ENCODE peak calls at places on chromosomes 7 and 10, in nine cellular contexts. D is activated T-cell treated with anti-CD3 and anti-CD28 coated beads for 1 hour; R is naive thymus-derived CD8-positive, alpha-beta T cell; O is DMS 273 treated with DMSO at 0.1 percent for 48 hours; G is fibroblast of mammary gland; M is psoas muscle; H is upper lobe of right lung; W is stimulated activated CD4-positive, alpha-beta T cell treated with anti-CD3 and anti-CD28 coated beads, Interleukin-15, amount 100 ng/mL, for 24 hours; T is progenitor cell of endocrine pancreas. I is an unnamed sample.

GRCh38 chr10:118259288-118259906 is 82.7 kb downstream of the FAM204A start:
- DNase-seq in D (no peak), R (no peak), O (no peak), G (peak), M (no peak), H (no peak), W (peak), T (peak), I (no peak)

GRCh38 chr7:121343302-121343701 is 14.5 kb downstream of the WNT16 start:
- DNase-seq in D (no peak), R (no peak), O (no peak), G (peak), M (no peak), H (no peak), W (no peak), T (no peak), I (no peak)

GRCh38 chr7:55568613-55569268 is 3.6 kb downstream of the VOPP1 start:
- DNase-seq in D (no peak), R (no peak), O (no peak), G (no peak), M (no peak), H (no peak), W (no peak), T (no peak), I (no peak)

GRCh38 chr7:151839511-151839921 is 37.4 kb downstream of the PRKAG2 start:
- DNase-seq in D (no peak), R (no peak), O (no peak), G (no peak), M (peak), H (no peak), W (no peak), T (no peak), I (no peak)

GRCh38 chr10:67697646-67698245 is 1.8 kb upstream of the CTNNA3 start:
- DNase-seq in D (no peak), R (peak), O (peak), G (peak), M (no peak), H (no peak), W (no peak), T (no peak), I (peak)

GRCh38 chr7:28076421-28077163 is 104.0 kb downstream of the JAZF1 start:
- DNase-seq in D (no peak), R (no peak), O (no peak), G (no peak), M (no peak), H (no peak), W (no peak), T (no peak), I (no peak)

GRCh38 chr7:98107313-98107691 is 640 bp downstream of the LMTK2 start:
- DNase-seq in D (no peak), R (peak), O (no peak), G (peak), M (peak), H (no peak), W (no peak), T (no peak), I (no peak)

GRCh38 chr10:114408112-114408967 is 4.0 kb upstream of the AFAP1L2 start:
- DNase-seq in D (no peak), R (no peak), O (no peak), G (no peak), M (no peak), H (no peak), W (no peak), T (no peak), I (no peak)

GRCh38 chr7:51327287-51327717 is 10.7 kb upstream of the COBL start:
- DNase-seq in D (no peak), R (no peak), O (no peak), G (no peak), M (no peak), H (no peak), W (no peak), T (no peak), I (no peak)

GRCh38 chr10:84177541-84178386 is 4.2 kb downstream of the GPR15LG start:
- DNase-seq in D (peak), R (peak), O (no peak), G (no peak), M (no peak), H (no peak), W (peak), T (no peak), I (no peak)

GRCh38 chr7:82413237-82413636 is 30.3 kb downstream of the CACNA2D1 start:
- DNase-seq in D (no peak), R (no peak), O (no peak), G (no peak), M (no peak), H (no peak), W (no peak), T (no peak), I (no peak)

GRCh38 chr10:28432210-28432676 is 100.7 kb upstream of the WAC start:
- DNase-seq in D (no peak), R (peak), O (peak), G (peak), M (peak), H (peak), W (peak), T (peak), I (peak)

GRCh38 chr7:138935438-138936079 is 45.6 kb downstream of the KIAA1549 start:
- DNase-seq in D (no peak), R (no peak), O (peak), G (peak), M (no peak), H (no peak), W (no peak), T (no peak), I (peak)

GRCh38 chr10:58385784-58386112 is 538 bp downstream of the TFAM start:
- DNase-seq in D (no peak), R (no peak), O (no peak), G (peak), M (peak), H (peak), W (peak), T (no peak), I (peak)

GRCh38 chr10:119724630-119725549 is 960 bp upstream of the INPP5F start:
- DNase-seq in D (no peak), R (no peak), O (no peak), G (no peak), M (no peak), H (no peak), W (no peak), T (no peak), I (peak)

I was measured in T47D.